ENCODE peak calls at places on chromosomes 4 and X, in nine cellular contexts. One of them, this sample, is unnamed.

GRCh38 chr4:126807132-126807531 is 825.6 kb upstream of the INTU start:
- DNase-seq in upper lobe of right lung: no peak
- DNase-seq in stimulated activated CD8-positive, alpha-beta memory T cell treated with anti-CD3 and anti-CD28 coated beads, Interleukin-4, amount 100 ng/mL, for 24 hours: no peak
- DNase-seq in foreskin fibroblast: peak
- DNase-seq in GOT3: no peak
- DNase-seq in HL-60: no peak
- DNase-seq in tibial artery: no peak
- DNase-seq in activated T-helper 9 cell treated with anti-CD3 and anti-CD28 coated beads, Interleukin-2, amount 50 U/mL, for 16 hours: no peak
- DNase-seq in NCI-H1105 treated with DMSO at 0.1 percent for 48 hours: no peak
- DNase-seq in this sample: no peak

GRCh38 chr4:24965627-24966026 is 52.8 kb upstream of the CCDC149 start:
- DNase-seq in upper lobe of right lung: no peak
- DNase-seq in stimulated activated CD8-positive, alpha-beta memory T cell treated with anti-CD3 and anti-CD28 coated beads, Interleukin-4, amount 100 ng/mL, for 24 hours: no peak
- DNase-seq in foreskin fibroblast: no peak
- DNase-seq in GOT3: no peak
- DNase-seq in HL-60: no peak
- DNase-seq in tibial artery: no peak
- DNase-seq in activated T-helper 9 cell treated with anti-CD3 and anti-CD28 coated beads, Interleukin-2, amount 50 U/mL, for 16 hours: no peak
- DNase-seq in NCI-H1105 treated with DMSO at 0.1 percent for 48 hours: no peak
- DNase-seq in this sample: no peak

GRCh38 chr4:3338976-3339531 is 46.2 kb downstream of the RGS12 start:
- DNase-seq in upper lobe of right lung: no peak
- DNase-seq in stimulated activated CD8-positive, alpha-beta memory T cell treated with anti-CD3 and anti-CD28 coated beads, Interleukin-4, amount 100 ng/mL, for 24 hours: no peak
- DNase-seq in foreskin fibroblast: no peak
- DNase-seq in GOT3: no peak
- DNase-seq in HL-60: no peak
- DNase-seq in tibial artery: no peak
- DNase-seq in activated T-helper 9 cell treated with anti-CD3 and anti-CD28 coated beads, Interleukin-2, amount 50 U/mL, for 16 hours: no peak
- DNase-seq in NCI-H1105 treated with DMSO at 0.1 percent for 48 hours: no peak
- DNase-seq in this sample: no peak

GRCh38 chr4:8427761-8428287 is 12.7 kb downstream of the ACOX3 start:
- DNase-seq in upper lobe of right lung: no peak
- DNase-seq in stimulated activated CD8-positive, alpha-beta memory T cell treated with anti-CD3 and anti-CD28 coated beads, Interleukin-4, amount 100 ng/mL, for 24 hours: no peak
- DNase-seq in foreskin fibroblast: peak
- DNase-seq in GOT3: no peak
- DNase-seq in HL-60: peak
- DNase-seq in tibial artery: peak
- DNase-seq in activated T-helper 9 cell treated with anti-CD3 and anti-CD28 coated beads, Interleukin-2, amount 50 U/mL, for 16 hours: no peak
- DNase-seq in NCI-H1105 treated with DMSO at 0.1 percent for 48 hours: peak
- DNase-seq in this sample: peak

GRCh38 chrX:153874366-153875125 is 11.4 kb downstream of the L1CAM start:
- DNase-seq in upper lobe of right lung: no peak
- DNase-seq in stimulated activated CD8-positive, alpha-beta memory T cell treated with anti-CD3 and anti-CD28 coated beads, Interleukin-4, amount 100 ng/mL, for 24 hours: no peak
- DNase-seq in foreskin fibroblast: no peak
- DNase-seq in GOT3: no peak
- DNase-seq in HL-60: no peak
- DNase-seq in tibial artery: no peak
- DNase-seq in activated T-helper 9 cell treated with anti-CD3 and anti-CD28 coated beads, Interleukin-2, amount 50 U/mL, for 16 hours: no peak
- DNase-seq in NCI-H1105 treated with DMSO at 0.1 percent for 48 hours: no peak
- DNase-seq in this sample: no peak

GRCh38 chrX:155094468-155095061 is 23.3 kb downstream of the BRCC3 start:
- DNase-seq in upper lobe of right lung: no peak
- DNase-seq in stimulated activated CD8-positive, alpha-beta memory T cell treated with anti-CD3 and anti-CD28 coated beads, Interleukin-4, amount 100 ng/mL, for 24 hours: no peak
- DNase-seq in foreskin fibroblast: peak
- DNase-seq in GOT3: no peak
- DNase-seq in HL-60: peak
- DNase-seq in tibial artery: no peak
- DNase-seq in activated T-helper 9 cell treated with anti-CD3 and anti-CD28 coated beads, Interleukin-2, amount 50 U/mL, for 16 hours: no peak
- DNase-seq in NCI-H1105 treated with DMSO at 0.1 percent for 48 hours: peak
- DNase-seq in this sample: peak

GRCh38 chr4:175953960-175954521 is 111.6 kb upstream of the WDR17 start:
- DNase-seq in upper lobe of right lung: no peak
- DNase-seq in stimulated activated CD8-positive, alpha-beta memory T cell treated with anti-CD3 and anti-CD28 coated beads, Interleukin-4, amount 100 ng/mL, for 24 hours: no peak
- DNase-seq in foreskin fibroblast: peak
- DNase-seq in GOT3: no peak
- DNase-seq in HL-60: no peak
- DNase-seq in tibial artery: no peak
- DNase-seq in activated T-helper 9 cell treated with anti-CD3 and anti-CD28 coated beads, Interleukin-2, amount 50 U/mL, for 16 hours: no peak
- DNase-seq in NCI-H1105 treated with DMSO at 0.1 percent for 48 hours: no peak
- DNase-seq in this sample: no peak

GRCh38 chrX:2828404-2829065 is at the start of gene GYG2:
- DNase-seq in upper lobe of right lung: no peak
- DNase-seq in stimulated activated CD8-positive, alpha-beta memory T cell treated with anti-CD3 and anti-CD28 coated beads, Interleukin-4, amount 100 ng/mL, for 24 hours: no peak
- DNase-seq in foreskin fibroblast: peak
- DNase-seq in GOT3: peak
- DNase-seq in HL-60: no peak
- DNase-seq in tibial artery: no peak
- DNase-seq in activated T-helper 9 cell treated with anti-CD3 and anti-CD28 coated beads, Interleukin-2, amount 50 U/mL, for 16 hours: no peak
- DNase-seq in NCI-H1105 treated with DMSO at 0.1 percent for 48 hours: no peak
- DNase-seq in this sample: peak

GRCh38 chrX:49071877-49072711 is 1.7 kb downstream of the PRAF2 start:
- DNase-seq in upper lobe of right lung: peak
- DNase-seq in stimulated activated CD8-positive, alpha-beta memory T cell treated with anti-CD3 and anti-CD28 coated beads, Interleukin-4, amount 100 ng/mL, for 24 hours: no peak
- DNase-seq in foreskin fibroblast: peak
- DNase-seq in GOT3: no peak
- DNase-seq in HL-60: no peak
- DNase-seq in tibial artery: peak
- DNase-seq in activated T-helper 9 cell treated with anti-CD3 and anti-CD28 coated beads, Interleukin-2, amount 50 U/mL, for 16 hours: no peak
- DNase-seq in NCI-H1105 treated with DMSO at 0.1 percent for 48 hours: peak
- DNase-seq in this sample: peak

GRCh38 chr4:162852642-162853041 is 314.0 kb downstream of the NAF1 start:
- DNase-seq in upper lobe of right lung: no peak
- DNase-seq in stimulated activated CD8-positive, alpha-beta memory T cell treated with anti-CD3 and anti-CD28 coated beads, Interleukin-4, amount 100 ng/mL, for 24 hours: no peak
- DNase-seq in foreskin fibroblast: no peak
- DNase-seq in GOT3: no peak
- DNase-seq in HL-60: no peak
- DNase-seq in tibial artery: no peak
- DNase-seq in activated T-helper 9 cell treated with anti-CD3 and anti-CD28 coated beads, Interleukin-2, amount 50 U/mL, for 16 hours: no peak
- DNase-seq in NCI-H1105 treated with DMSO at 0.1 percent for 48 hours: no peak
- DNase-seq in this sample: no peak

This sample was measured in SK-N-SH.